ENCODE peak calls at places on chromosomes 7 and 10, in seven cellular contexts. H is psoas muscle; Q is stimulated activated CD8-positive, alpha-beta memory T cell treated with anti-CD3 and anti-CD28 coated beads, Interleukin-12 subunit alpha, Interleukin-12 subunit beta, amount 100 ng/mL, for 1 hour; L is stimulated activated CD4-positive, alpha-beta T cell treated with anti-CD3 and anti-CD28 coated beads, TNF-alpha, amount 100 ng/mL, for 1 hour; D is neuronal stem cell; Z is activated CD8-positive, alpha-beta memory T cell treated with anti-CD3 and anti-CD28 coated beads for 24 hours; U is anterior cingulate cortex. I is an unnamed sample.

GRCh38 chr10:122468923-122469781 is 7.8 kb downstream of the HTRA1 start:
- DNase-seq in H (no peak), Q (no peak), L (no peak), D (no peak), Z (no peak), U (no peak), I (peak; percentile 99)

GRCh38 chr10:79381804-79382221 is 34.5 kb downstream of the PPIF start:
- DNase-seq in H (peak; percentile 84), Q (no peak), L (no peak), D (no peak), Z (peak; percentile 47), U (no peak), I (no peak)

GRCh38 chr10:71589617-71590551 is 129.7 kb downstream of the C10orf105 start:
- DNase-seq in H (no peak), Q (no peak), L (no peak), D (no peak), Z (no peak), U (no peak), I (peak; percentile 64)

GRCh38 chr10:125076891-125077643 is 83.3 kb downstream of the CTBP2 start:
- DNase-seq in H (no peak), Q (no peak), L (no peak), D (no peak), Z (no peak), U (no peak), I (no peak)

GRCh38 chr10:6721964-6722615 is 142.0 kb upstream of the PRKCQ start:
- DNase-seq in H (no peak), Q (no peak), L (no peak), D (no peak), Z (no peak), U (no peak), I (no peak)

GRCh38 chr10:133258818-133259602 is 17.7 kb downstream of the ADAM8 start:
- DNase-seq in H (peak; percentile 91), Q (peak; percentile 64), L (peak; percentile 64), D (no peak), Z (peak; percentile 88), U (peak; percentile 24), I (peak; percentile 99)

GRCh38 chr7:117087639-117088396 is 134.5 kb downstream of the ST7 start:
- DNase-seq in H (no peak), Q (no peak), L (no peak), D (no peak), Z (no peak), U (no peak), I (no peak)

GRCh38 chr7:27103489-27104226 is 1.2 kb upstream of the HOXA2 start:
- DNase-seq in H (no peak), Q (no peak), L (no peak), D (no peak), Z (no peak), U (no peak), I (no peak)

GRCh38 chr10:102660891-102661613 is 16.8 kb downstream of the TRIM8 start:
- DNase-seq in H (peak; percentile 88), Q (peak; percentile 40), L (peak; percentile 15), D (no peak), Z (peak; percentile 88), U (no peak), I (peak; percentile 71)

GRCh38 chr7:45479781-45480180 is 94.4 kb upstream of the ADCY1 start:
- DNase-seq in H (no peak), Q (no peak), L (no peak), D (no peak), Z (no peak), U (no peak), I (no peak)

GRCh38 chr10:129850790-129851189 is 113.3 kb downstream of the EBF3 start:
- DNase-seq in H (no peak), Q (no peak), L (no peak), D (no peak), Z (no peak), U (no peak), I (no peak)

GRCh38 chr10:88091490-88092061 is 228.2 kb downstream of the PTEN start:
- DNase-seq in H (no peak), Q (peak; percentile 37), L (peak; percentile 11), D (no peak), Z (peak; percentile 80), U (no peak), I (peak; percentile 69)

GRCh38 chr7:25945608-25946007 is 206.4 kb upstream of the NFE2L3 start:
- DNase-seq in H (no peak), Q (no peak), L (no peak), D (no peak), Z (no peak), U (no peak), I (no peak)

GRCh38 chr10:83373659-83374058 is 765.6 kb upstream of the GHITM start:
- DNase-seq in H (no peak), Q (no peak), L (no peak), D (no peak), Z (no peak), U (no peak), I (peak; percentile 75)

GRCh38 chr10:102648269-102648888 is 4.1 kb downstream of the TRIM8 start:
- DNase-seq in H (peak; percentile 42), Q (no peak), L (no peak), D (no peak), Z (no peak), U (no peak), I (no peak)

GRCh38 chr7:55078465-55079372 is 59.9 kb downstream of the EGFR start:
- DNase-seq in H (peak; percentile 68), Q (no peak), L (no peak), D (no peak), Z (no peak), U (no peak), I (no peak)

GRCh38 chr10:73956476-73957338 is 41.2 kb upstream of the VCL start:
- DNase-seq in H (no peak), Q (no peak), L (no peak), D (no peak), Z (peak; percentile 65), U (no peak), I (peak; percentile 98)

GRCh38 chr10:14056545-14057332 is 274.0 kb downstream of the FRMD4A start:
- DNase-seq in H (no peak), Q (no peak), L (no peak), D (no peak), Z (no peak), U (no peak), I (no peak)